ENCODE peak calls at places on chromosome 1, in nine cellular contexts. One of them, this sample, is unnamed.

GRCh38 chr1:42925132-42925769 is 33.4 kb downstream of the SLC2A1 start:
- DNase-seq in CD8-positive, alpha-beta memory T cell: no peak
- DNase-seq in stimulated activated CD4-positive, alpha-beta T cell treated with anti-CD3 and anti-CD28 coated beads, Interleukin-1b, Interleukin-23, amount 100 ng/mL, for 4 hours: no peak
- DNase-seq in aorta: no peak
- DNase-seq in activated B cell treated with CpG ODN at 0.5 μM for 24 hours: no peak
- DNase-seq in posterior cingulate gyrus: no peak
- DNase-seq in Calu3: no peak
- DNase-seq in HCT116: no peak
- DNase-seq in GM10248: peak; percentile 8
- DNase-seq in this sample: no peak

GRCh38 chr1:193417420-193417819 is 231.0 kb upstream of the B3GALT2 start:
- DNase-seq in Calu3: no peak
- DNase-seq in aorta: no peak
- DNase-seq in GM10248: no peak
- DNase-seq in activated B cell treated with CpG ODN at 0.5 μM for 24 hours: no peak
- DNase-seq in stimulated activated CD4-positive, alpha-beta T cell treated with anti-CD3 and anti-CD28 coated beads, Interleukin-1b, Interleukin-23, amount 100 ng/mL, for 4 hours: no peak
- DNase-seq in CD8-positive, alpha-beta memory T cell: no peak
- DNase-seq in HCT116: no peak
- DNase-seq in posterior cingulate gyrus: no peak
- DNase-seq in this sample: peak; percentile 36

GRCh38 chr1:240258910-240259309 is 167.2 kb downstream of the FMN2 start:
- DNase-seq in posterior cingulate gyrus: no peak
- DNase-seq in CD8-positive, alpha-beta memory T cell: no peak
- DNase-seq in HCT116: no peak
- DNase-seq in aorta: no peak
- DNase-seq in activated B cell treated with CpG ODN at 0.5 μM for 24 hours: no peak
- DNase-seq in GM10248: no peak
- DNase-seq in Calu3: no peak
- DNase-seq in stimulated activated CD4-positive, alpha-beta T cell treated with anti-CD3 and anti-CD28 coated beads, Interleukin-1b, Interleukin-23, amount 100 ng/mL, for 4 hours: no peak
- DNase-seq in this sample: no peak

GRCh38 chr1:57620589-57620988 is 196.7 kb upstream of the DAB1 start:
- DNase-seq in GM10248: no peak
- DNase-seq in CD8-positive, alpha-beta memory T cell: no peak
- DNase-seq in HCT116: no peak
- DNase-seq in aorta: no peak
- DNase-seq in stimulated activated CD4-positive, alpha-beta T cell treated with anti-CD3 and anti-CD28 coated beads, Interleukin-1b, Interleukin-23, amount 100 ng/mL, for 4 hours: no peak
- DNase-seq in activated B cell treated with CpG ODN at 0.5 μM for 24 hours: no peak
- DNase-seq in posterior cingulate gyrus: peak; percentile 73
- DNase-seq in Calu3: no peak
- DNase-seq in this sample: no peak

GRCh38 chr1:204293605-204294365 is 65.9 kb downstream of the PLEKHA6 start:
- DNase-seq in CD8-positive, alpha-beta memory T cell: no peak
- DNase-seq in stimulated activated CD4-positive, alpha-beta T cell treated with anti-CD3 and anti-CD28 coated beads, Interleukin-1b, Interleukin-23, amount 100 ng/mL, for 4 hours: no peak
- DNase-seq in posterior cingulate gyrus: no peak
- DNase-seq in HCT116: no peak
- DNase-seq in GM10248: no peak
- DNase-seq in activated B cell treated with CpG ODN at 0.5 μM for 24 hours: no peak
- DNase-seq in Calu3: no peak
- DNase-seq in aorta: no peak
- DNase-seq in this sample: no peak

GRCh38 chr1:201307760-201308499 is 24.6 kb downstream of the PKP1 start:
- DNase-seq in Calu3: peak; percentile 86
- DNase-seq in GM10248: no peak
- DNase-seq in aorta: no peak
- DNase-seq in posterior cingulate gyrus: no peak
- DNase-seq in stimulated activated CD4-positive, alpha-beta T cell treated with anti-CD3 and anti-CD28 coated beads, Interleukin-1b, Interleukin-23, amount 100 ng/mL, for 4 hours: no peak
- DNase-seq in HCT116: peak; percentile 60
- DNase-seq in CD8-positive, alpha-beta memory T cell: no peak
- DNase-seq in activated B cell treated with CpG ODN at 0.5 μM for 24 hours: no peak
- DNase-seq in this sample: no peak

GRCh38 chr1:30617161-30617560 is 106.2 kb downstream of the MATN1 start:
- DNase-seq in aorta: no peak
- DNase-seq in GM10248: no peak
- DNase-seq in activated B cell treated with CpG ODN at 0.5 μM for 24 hours: no peak
- DNase-seq in posterior cingulate gyrus: no peak
- DNase-seq in HCT116: no peak
- DNase-seq in Calu3: no peak
- DNase-seq in stimulated activated CD4-positive, alpha-beta T cell treated with anti-CD3 and anti-CD28 coated beads, Interleukin-1b, Interleukin-23, amount 100 ng/mL, for 4 hours: no peak
- DNase-seq in CD8-positive, alpha-beta memory T cell: no peak
- DNase-seq in this sample: no peak

GRCh38 chr1:164707868-164708331 is 148.9 kb downstream of the PBX1 start:
- DNase-seq in stimulated activated CD4-positive, alpha-beta T cell treated with anti-CD3 and anti-CD28 coated beads, Interleukin-1b, Interleukin-23, amount 100 ng/mL, for 4 hours: no peak
- DNase-seq in HCT116: peak; percentile 6
- DNase-seq in CD8-positive, alpha-beta memory T cell: no peak
- DNase-seq in aorta: no peak
- DNase-seq in Calu3: no peak
- DNase-seq in GM10248: no peak
- DNase-seq in posterior cingulate gyrus: no peak
- DNase-seq in activated B cell treated with CpG ODN at 0.5 μM for 24 hours: no peak
- DNase-seq in this sample: no peak

GRCh38 chr1:201606581-201606980 is 67.7 kb downstream of the NAV1 start:
- DNase-seq in HCT116: no peak
- DNase-seq in stimulated activated CD4-positive, alpha-beta T cell treated with anti-CD3 and anti-CD28 coated beads, Interleukin-1b, Interleukin-23, amount 100 ng/mL, for 4 hours: no peak
- DNase-seq in CD8-positive, alpha-beta memory T cell: no peak
- DNase-seq in posterior cingulate gyrus: no peak
- DNase-seq in aorta: no peak
- DNase-seq in activated B cell treated with CpG ODN at 0.5 μM for 24 hours: no peak
- DNase-seq in Calu3: no peak
- DNase-seq in GM10248: no peak
- DNase-seq in this sample: no peak

GRCh38 chr1:207903053-207903452 is 7.9 kb downstream of the CD34 start:
- DNase-seq in HCT116: no peak
- DNase-seq in aorta: no peak
- DNase-seq in activated B cell treated with CpG ODN at 0.5 μM for 24 hours: no peak
- DNase-seq in GM10248: no peak
- DNase-seq in CD8-positive, alpha-beta memory T cell: no peak
- DNase-seq in Calu3: no peak
- DNase-seq in posterior cingulate gyrus: no peak
- DNase-seq in stimulated activated CD4-positive, alpha-beta T cell treated with anti-CD3 and anti-CD28 coated beads, Interleukin-1b, Interleukin-23, amount 100 ng/mL, for 4 hours: no peak
- DNase-seq in this sample: no peak

GRCh38 chr1:2108213-2108876 is 58.1 kb downstream of the PRKCZ start:
- DNase-seq in CD8-positive, alpha-beta memory T cell: no peak
- DNase-seq in GM10248: no peak
- DNase-seq in posterior cingulate gyrus: peak; percentile 77
- DNase-seq in activated B cell treated with CpG ODN at 0.5 μM for 24 hours: no peak
- DNase-seq in HCT116: peak; percentile 21
- DNase-seq in aorta: peak; percentile 75
- DNase-seq in stimulated activated CD4-positive, alpha-beta T cell treated with anti-CD3 and anti-CD28 coated beads, Interleukin-1b, Interleukin-23, amount 100 ng/mL, for 4 hours: no peak
- DNase-seq in Calu3: no peak
- DNase-seq in this sample: peak; percentile 84

GRCh38 chr1:94690033-94690712 is 130.0 kb upstream of the SLC44A3 start:
- DNase-seq in aorta: no peak
- DNase-seq in stimulated activated CD4-positive, alpha-beta T cell treated with anti-CD3 and anti-CD28 coated beads, Interleukin-1b, Interleukin-23, amount 100 ng/mL, for 4 hours: no peak
- DNase-seq in HCT116: no peak
- DNase-seq in Calu3: no peak
- DNase-seq in GM10248: no peak
- DNase-seq in posterior cingulate gyrus: no peak
- DNase-seq in activated B cell treated with CpG ODN at 0.5 μM for 24 hours: no peak
- DNase-seq in CD8-positive, alpha-beta memory T cell: no peak
- DNase-seq in this sample: no peak

GRCh38 chr1:219660666-219661463 is 48.0 kb upstream of the ZC3H11B start:
- DNase-seq in activated B cell treated with CpG ODN at 0.5 μM for 24 hours: no peak
- DNase-seq in posterior cingulate gyrus: peak; percentile 96
- DNase-seq in GM10248: peak; percentile 50
- DNase-seq in Calu3: peak; percentile 88
- DNase-seq in CD8-positive, alpha-beta memory T cell: no peak
- DNase-seq in aorta: peak; percentile 96
- DNase-seq in HCT116: peak; percentile 87
- DNase-seq in stimulated activated CD4-positive, alpha-beta T cell treated with anti-CD3 and anti-CD28 coated beads, Interleukin-1b, Interleukin-23, amount 100 ng/mL, for 4 hours: peak; percentile 3
- DNase-seq in this sample: peak; percentile 89

GRCh38 chr1:96863449-96863848 is 141.9 kb downstream of the PTBP2 start:
- DNase-seq in HCT116: no peak
- DNase-seq in GM10248: no peak
- DNase-seq in CD8-positive, alpha-beta memory T cell: no peak
- DNase-seq in Calu3: no peak
- DNase-seq in aorta: no peak
- DNase-seq in activated B cell treated with CpG ODN at 0.5 μM for 24 hours: no peak
- DNase-seq in posterior cingulate gyrus: no peak
- DNase-seq in stimulated activated CD4-positive, alpha-beta T cell treated with anti-CD3 and anti-CD28 coated beads, Interleukin-1b, Interleukin-23, amount 100 ng/mL, for 4 hours: no peak
- DNase-seq in this sample: no peak

GRCh38 chr1:41382531-41383090 is 21.4 kb downstream of the FOXO6 start:
- DNase-seq in Calu3: peak; percentile 55
- DNase-seq in CD8-positive, alpha-beta memory T cell: no peak
- DNase-seq in activated B cell treated with CpG ODN at 0.5 μM for 24 hours: no peak
- DNase-seq in stimulated activated CD4-positive, alpha-beta T cell treated with anti-CD3 and anti-CD28 coated beads, Interleukin-1b, Interleukin-23, amount 100 ng/mL, for 4 hours: no peak
- DNase-seq in HCT116: peak; percentile 22
- DNase-seq in posterior cingulate gyrus: no peak
- DNase-seq in aorta: peak; percentile 86
- DNase-seq in GM10248: no peak
- DNase-seq in this sample: peak; percentile 82

GRCh38 chr1:234468580-234468979 is 10.4 kb downstream of the TARBP1 start:
- DNase-seq in HCT116: no peak
- DNase-seq in Calu3: no peak
- DNase-seq in posterior cingulate gyrus: no peak
- DNase-seq in CD8-positive, alpha-beta memory T cell: no peak
- DNase-seq in aorta: no peak
- DNase-seq in GM10248: no peak
- DNase-seq in stimulated activated CD4-positive, alpha-beta T cell treated with anti-CD3 and anti-CD28 coated beads, Interleukin-1b, Interleukin-23, amount 100 ng/mL, for 4 hours: no peak
- DNase-seq in activated B cell treated with CpG ODN at 0.5 μM for 24 hours: no peak
- DNase-seq in this sample: no peak

This sample was measured in upper lobe of right lung.